ENCODE peak calls at places on chromosomes 12 and 14, in nine cellular contexts. O is cardiac fibroblast, R is lung, P is psoas muscle, C is sigmoid colon, W is choroid plexus epithelial cell, Q is NB4, Z is AG09319, A is HL-60. D is an unnamed sample.

GRCh38 chr12:65741662-65742480 is 82.4 kb upstream of the HMGA2 start:
- DNase-seq in W (peak; percentile 59), C (no peak), R (no peak), Z (no peak), O (peak; percentile 58), A (no peak), Q (no peak), P (no peak), D (no peak)

GRCh38 chr12:19323768-19324167 is 115.5 kb upstream of the AEBP2 start:
- DNase-seq in O (no peak), R (no peak), W (no peak), Q (no peak), A (no peak), P (no peak), C (no peak), Z (no peak), D (no peak)

GRCh38 chr12:10571141-10571540 is 42.3 kb downstream of the MAGOHB start:
- DNase-seq in O (no peak), C (no peak), A (no peak), Z (no peak), R (no peak), Q (no peak), P (no peak), W (no peak), D (no peak)

GRCh38 chr12:121570467-121571283 is 10.1 kb downstream of the KDM2B start:
- DNase-seq in Z (no peak), W (no peak), O (no peak), A (no peak), C (no peak), Q (no peak), P (no peak), R (no peak), D (no peak)

GRCh38 chr14:93892923-93893549 is 34.1 kb upstream of the FAM181A start:
- DNase-seq in R (peak; percentile 71), Q (peak; percentile 58), Z (peak; percentile 18), W (peak; percentile 71), A (peak; percentile 17), O (peak; percentile 59), P (peak; percentile 82), C (peak; percentile 90), D (no peak)

GRCh38 chr12:108380382-108380781 is 41.3 kb upstream of the CMKLR1 start:
- DNase-seq in Q (no peak), Z (no peak), A (no peak), O (no peak), P (no peak), W (no peak), C (no peak), R (no peak), D (no peak)

GRCh38 chr14:61668267-61668666 is 27.0 kb upstream of the HIF1A start:
- DNase-seq in O (no peak), C (no peak), W (no peak), Z (no peak), Q (no peak), P (no peak), R (no peak), A (no peak), D (no peak)

GRCh38 chr12:89353823-89354629 is 1.7 kb upstream of the DUSP6 start:
- DNase-seq in A (no peak), Q (peak; percentile 98), R (peak; percentile 86), Z (no peak), C (peak; percentile 87), P (peak; percentile 83), O (peak; percentile 82), W (peak; percentile 63), D (peak; percentile 57)

GRCh38 chr14:51302319-51303030 is 62.4 kb downstream of the TMX1 start:
- DNase-seq in Z (no peak), W (peak; percentile 67), P (no peak), Q (no peak), R (no peak), C (no peak), O (peak; percentile 38), A (no peak), D (no peak)

GRCh38 chr12:106841471-106842302 is 67.2 kb downstream of the RIC8B start:
- DNase-seq in R (peak; percentile 30), Z (no peak), C (no peak), A (no peak), W (peak; percentile 73), O (peak; percentile 69), Q (peak; percentile 61), P (no peak), D (no peak)

GRCh38 chr12:102436867-102437266 is 43.5 kb downstream of the IGF1 start:
- DNase-seq in C (no peak), Q (no peak), W (no peak), A (no peak), R (no peak), Z (no peak), P (no peak), O (no peak), D (no peak)

GRCh38 chr12:130952545-130952954 is 1.2 kb upstream of the ADGRD1 start:
- DNase-seq in P (no peak), C (no peak), W (no peak), Z (no peak), O (no peak), R (no peak), Q (no peak), A (no peak), D (no peak)

GRCh38 chr14:102949062-102949800 is 26.8 kb downstream of the AMN start:
- DNase-seq in C (no peak), W (no peak), O (no peak), A (peak; percentile 75), P (peak; percentile 85), R (no peak), Z (no peak), Q (peak; percentile 82), D (peak; percentile 64)

GRCh38 chr12:19409376-19409775 is 29.9 kb upstream of the AEBP2 start:
- DNase-seq in W (no peak), R (no peak), O (no peak), A (no peak), C (no peak), Z (no peak), P (no peak), Q (no peak), D (no peak)

GRCh38 chr12:47905313-47905730 is 528 bp upstream of the VDR start:
- DNase-seq in O (no peak), Z (no peak), R (peak; percentile 75), W (no peak), C (peak; percentile 69), A (no peak), Q (no peak), P (peak; percentile 68), D (no peak)

GRCh38 chr14:35161231-35161630 is 38.9 kb downstream of the PRORP start:
- DNase-seq in Q (no peak), A (no peak), R (no peak), P (no peak), C (no peak), O (peak; percentile 59), W (peak; percentile 68), Z (no peak), D (no peak)

GRCh38 chr12:27521981-27522380 is 2.0 kb upstream of the PPFIBP1 start:
- DNase-seq in C (no peak), Q (no peak), Z (no peak), A (no peak), P (no peak), W (no peak), O (no peak), R (no peak), D (no peak)
- TF ChIP-seq CTCF in C (no peak), Q (no peak), Z (no peak), A (no peak), P (no peak), W (no peak), O (no peak), R (no peak), D (no peak)

GRCh38 chr12:96094201-96094600 is 58.8 kb upstream of the LTA4H start:
- DNase-seq in O (peak; percentile 28), P (no peak), A (no peak), Z (no peak), C (no peak), W (peak; percentile 61), Q (peak; percentile 71), R (no peak), D (no peak)

GRCh38 chr12:96093543-96094196 is 58.3 kb upstream of the LTA4H start:
- DNase-seq in Z (no peak), A (no peak), Q (peak; percentile 46), C (no peak), O (no peak), P (no peak), R (no peak), W (no peak), D (no peak)

DNA sequence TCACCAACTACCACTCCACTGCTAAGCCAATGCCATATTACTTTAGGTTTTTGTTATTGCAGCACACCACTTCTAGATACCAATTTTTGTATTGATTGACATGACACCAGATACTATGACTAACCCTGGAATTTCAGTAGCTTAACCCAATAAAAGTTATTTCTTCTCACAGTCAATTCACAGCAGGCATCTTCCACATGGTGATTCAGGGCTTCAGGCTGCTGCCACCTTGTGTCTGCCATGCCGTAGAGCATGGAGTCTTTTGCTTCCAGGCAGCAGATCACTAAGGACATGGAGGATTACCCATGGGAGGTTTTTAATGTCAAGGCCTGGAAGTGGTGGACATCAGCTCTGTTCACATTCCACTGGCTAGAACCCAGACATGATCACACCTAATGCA is 56.4 kb upstream of the LTA4H start:
- DNase-seq in A (no peak), R (no peak), W (peak; percentile 20), C (no peak), P (no peak), O (peak; percentile 12), Q (peak; percentile 40), Z (no peak), D (no peak)
- TF ChIP-seq CTCF in A (no peak), R (no peak), W (peak; percentile 32), C (no peak), P (no peak), O (no peak), Q (peak; percentile 25), Z (no peak), D (no peak)

DNA sequence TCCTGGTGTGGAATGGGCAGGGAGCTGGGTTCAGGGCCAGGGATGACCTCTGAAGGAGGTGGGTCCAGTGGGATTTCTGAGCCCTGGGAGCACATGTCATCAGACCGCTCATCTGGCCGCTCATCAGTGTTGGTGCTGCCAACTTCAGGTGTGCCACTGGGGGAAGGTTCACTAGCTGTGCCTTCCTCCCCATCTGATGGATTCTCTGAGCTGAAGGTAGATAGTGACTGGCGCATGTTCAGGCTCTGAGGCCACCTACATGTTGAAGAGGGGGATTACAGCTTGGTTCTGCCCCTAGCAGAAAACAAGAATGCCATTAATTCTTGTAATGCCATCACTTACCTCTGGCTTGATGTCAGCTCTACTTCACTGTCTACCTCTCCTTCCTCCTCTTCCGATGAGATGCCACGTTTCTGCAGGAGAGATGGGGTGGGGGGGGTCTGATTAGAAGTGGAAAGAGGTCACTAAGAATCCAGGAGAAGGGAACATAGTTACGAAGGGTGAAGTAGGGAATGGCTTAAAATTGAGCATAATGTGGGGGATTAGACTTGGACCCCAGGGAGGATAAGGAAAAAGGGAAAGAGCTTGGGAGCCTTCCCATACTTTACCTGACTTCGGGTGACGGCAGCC is 17.2 kb downstream of the MAP3K12 start:
- DNase-seq in Z (no peak), W (peak; percentile 67), R (no peak), P (no peak), Q (peak; percentile 55), O (no peak), C (peak; percentile 68), A (no peak), D (no peak)
- TF ChIP-seq CTCF in Z (no peak), W (peak; percentile 47), R (no peak), P (peak; percentile 10), Q (peak; percentile 25), O (peak; percentile 23), C (no peak), A (no peak), D (no peak)

GRCh38 chr12:124527861-124528561 is 39.4 kb downstream of the NCOR2 start:
- DNase-seq in Q (no peak), Z (no peak), P (peak; percentile 68), W (peak; percentile 62), C (no peak), A (no peak), O (peak; percentile 54), R (no peak), D (no peak)
- TF ChIP-seq CTCF in Q (peak; percentile 6), Z (no peak), P (no peak), W (peak; percentile 22), C (no peak), A (no peak), O (no peak), R (no peak), D (no peak)